ENCODE peak calls at places on chromosomes 1 and 21, in nine cellular contexts. X is left lobe of liver; R is activated T-cell treated with anti-CD3 and anti-CD28 coated beads, Interleukin-2, amount 50 U/mL, for 72 hours; A is nephron progenitor cell; V is amniotic stem cell; T is AG04450; Z is Karpas-422; D is activated CD4-positive, CD25-positive, alpha-beta regulatory T cell treated with anti-CD3 and anti-CD28 coated beads, Interleukin-2, amount 50 U/mL, for 72 hours; Q is thoracic aorta. E is an unnamed sample.

GRCh38 chr1:230147253-230148193 is 80.5 kb downstream of the GALNT2 start:
- DNase-seq in R (no peak), D (no peak), Q (no peak), Z (no peak), V (no peak), T (no peak), X (no peak), A (no peak), E (no peak)

GRCh38 chr1:196732526-196732925 is 42.1 kb upstream of the CFHR3 start:
- DNase-seq in Q (no peak), Z (no peak), A (no peak), D (no peak), X (no peak), V (no peak), R (no peak), T (no peak), E (no peak)

GRCh38 chr1:91529856-91530255 is 29.2 kb downstream of the CDC7 start:
- DNase-seq in V (no peak), D (no peak), Z (no peak), A (no peak), T (peak; percentile 20), X (no peak), R (no peak), Q (no peak), E (no peak)

GRCh38 chr1:26993237-26994019 is at the start of gene TRNP1:
- DNase-seq in T (no peak), A (peak; percentile 84), Z (peak; percentile 60), X (peak; percentile 67), V (peak; percentile 63), R (peak; percentile 81), D (peak; percentile 70), Q (no peak), E (peak; percentile 70)

GRCh38 chr1:58062635-58063034 is 483.9 kb downstream of the OMA1 start:
- DNase-seq in R (no peak), X (no peak), A (no peak), Q (no peak), V (no peak), T (no peak), Z (no peak), D (no peak), E (no peak)

GRCh38 chr1:71351438-71351837 is 270.6 kb upstream of the ZRANB2 start:
- DNase-seq in A (no peak), R (no peak), V (peak; percentile 52), D (no peak), Z (no peak), T (peak; percentile 56), Q (no peak), X (no peak), E (no peak)

GRCh38 chr1:46686255-46686654 is 14.6 kb downstream of the TEX38 start:
- DNase-seq in A (no peak), D (no peak), R (no peak), T (no peak), Z (no peak), V (no peak), Q (no peak), X (no peak), E (no peak)

GRCh38 chr21:37452222-37452621 is 85.6 kb downstream of the DYRK1A start:
- DNase-seq in Z (no peak), R (no peak), Q (peak; percentile 17), A (no peak), D (no peak), X (no peak), T (peak; percentile 84), V (peak; percentile 47), E (no peak)

GRCh38 chr1:167434306-167434705 is 84.0 kb downstream of the CD247 start:
- DNase-seq in X (no peak), V (no peak), T (no peak), A (no peak), Q (no peak), D (no peak), Z (peak; percentile 39), R (no peak), E (no peak)

GRCh38 chr1:17922833-17923232 is 167.7 kb downstream of the ACTL8 start:
- DNase-seq in A (peak; percentile 65), T (no peak), V (peak; percentile 3), R (peak; percentile 13), X (no peak), Z (peak; percentile 80), D (no peak), Q (no peak), E (no peak)

GRCh38 chr1:160641323-160642280 is 5.2 kb downstream of the SLAMF1 start:
- DNase-seq in Z (no peak), A (no peak), X (no peak), Q (no peak), V (no peak), T (no peak), D (no peak), R (no peak), E (no peak)

GRCh38 chr1:224183591-224184312 is 712 bp downstream of the DEGS1 start:
- DNase-seq in X (peak; percentile 68), Z (peak; percentile 87), R (peak; percentile 66), V (no peak), D (peak; percentile 77), T (no peak), Q (no peak), A (peak; percentile 62), E (peak; percentile 65)

GRCh38 chr1:116131866-116132605 is 20.8 kb downstream of the MAB21L3 start:
- DNase-seq in D (no peak), X (no peak), A (no peak), Z (no peak), R (no peak), V (no peak), T (no peak), Q (no peak), E (no peak)

GRCh38 chr1:18422076-18422777 is 58.5 kb upstream of the KLHDC7A start:
- DNase-seq in T (no peak), D (no peak), X (no peak), Q (no peak), V (no peak), Z (no peak), R (no peak), A (no peak), E (no peak)

GRCh38 chr21:32521736-32522360 is 63.5 kb downstream of the TCP10L start:
- DNase-seq in D (no peak), R (no peak), T (no peak), Z (no peak), V (no peak), A (no peak), X (no peak), Q (no peak), E (no peak)

GRCh38 chr1:115829023-115829674 is 11.8 kb downstream of the NHLH2 start:
- DNase-seq in T (peak; percentile 27), Q (no peak), A (no peak), D (no peak), X (no peak), R (no peak), V (peak; percentile 89), Z (no peak), E (no peak)

GRCh38 chr21:42679319-42679981 is 26.0 kb downstream of the PDE9A start:
- DNase-seq in V (no peak), R (no peak), T (no peak), D (no peak), Q (no peak), Z (no peak), X (no peak), A (no peak), E (no peak)

GRCh38 chr21:24163539-24163938 is 1443.7 kb downstream of the MRPL39 start:
- DNase-seq in D (no peak), T (no peak), R (no peak), X (no peak), V (no peak), A (no peak), Z (no peak), Q (no peak), E (no peak)

GRCh38 chr1:43423672-43424550 is 29.8 kb downstream of the HYI start:
- DNase-seq in D (no peak), R (peak; percentile 19), Q (no peak), V (no peak), T (no peak), Z (no peak), A (no peak), X (no peak), E (no peak)

GRCh38 chr1:1440941-1441888 is 5.7 kb downstream of the VWA1 start:
- DNase-seq in D (peak; percentile 63), Z (peak; percentile 81), T (no peak), R (peak; percentile 71), A (peak; percentile 73), Q (no peak), V (no peak), X (peak; percentile 60), E (peak; percentile 55)

GRCh38 chr1:231165371-231165770 is 3.5 kb downstream of the TRIM67 start:
- DNase-seq in Q (no peak), T (no peak), Z (no peak), X (no peak), D (no peak), R (no peak), V (no peak), A (no peak), E (no peak)

GRCh38 chr1:208252126-208252853 is 8.1 kb upstream of the PLXNA2 start:
- DNase-seq in D (no peak), V (no peak), R (no peak), Z (no peak), A (no peak), T (no peak), X (peak; percentile 87), Q (no peak), E (no peak)

GRCh38 chr1:89873757-89874156 is 52.9 kb downstream of the LRRC8D start:
- DNase-seq in Z (no peak), R (no peak), X (no peak), D (no peak), A (no peak), Q (no peak), V (no peak), T (no peak), E (no peak)

GRCh38 chr1:18283601-18284385 is 176.2 kb downstream of the IGSF21 start:
- DNase-seq in T (no peak), D (no peak), V (no peak), Q (no peak), Z (no peak), R (no peak), X (no peak), A (no peak), E (no peak)

GRCh38 chr1:220684890-220685289 is 5.3 kb upstream of the C1orf115 start:
- DNase-seq in R (no peak), V (no peak), Z (no peak), A (no peak), D (no peak), X (no peak), T (no peak), Q (no peak), E (no peak)

GRCh38 chr1:240495652-240496051 is 116.3 kb downstream of the GREM2 start:
- DNase-seq in A (no peak), V (no peak), D (no peak), X (no peak), R (no peak), Q (no peak), T (no peak), Z (no peak), E (no peak)